ENCODE peak calls at places on chromosomes 3 and 15, in eight cellular contexts. H is Right ventricle myocardium superior; L is endothelial cell; V is psoas muscle; Y is fibroblast of lung; O is effector memory CD8-positive, alpha-beta T cell; N is hepatic stellate cell; K is GM13976. F is an unnamed sample.

GRCh38 chr3:168285506-168285905 is 189.8 kb upstream of the GOLIM4 start:
- DNase-seq in H (no peak), L (no peak), V (no peak), Y (no peak), O (no peak), N (no peak), K (no peak), F (no peak)

GRCh38 chr3:40970067-40970466 is 229.2 kb upstream of the CTNNB1 start:
- DNase-seq in H (no peak), L (no peak), V (no peak), Y (no peak), O (no peak), N (no peak), K (no peak), F (no peak)

GRCh38 chr3:54859204-54859603 is 68.7 kb downstream of the LRTM1 start:
- DNase-seq in H (no peak), L (no peak), V (no peak), Y (no peak), O (no peak), N (peak; percentile 35), K (no peak), F (no peak)

GRCh38 chr15:101124731-101125558 is 126.9 kb downstream of the CHSY1 start:
- DNase-seq in H (no peak), L (no peak), V (no peak), Y (peak; percentile 83), O (no peak), N (peak; percentile 43), K (no peak), F (peak; percentile 81)

GRCh38 chr15:47715856-47716445 is 1.4 kb upstream of the SEMA6D start:
- DNase-seq in H (peak; percentile 50), L (no peak), V (peak; percentile 45), Y (peak; percentile 88), O (no peak), N (no peak), K (no peak), F (no peak)

GRCh38 chr3:165254812-165255211 is 58.6 kb upstream of the SLITRK3 start:
- DNase-seq in H (no peak), L (peak; percentile 22), V (no peak), Y (peak; percentile 72), O (no peak), N (no peak), K (no peak), F (no peak)

GRCh38 chr3:125515421-125515820 is 4.6 kb downstream of the SNX4 start:
- DNase-seq in H (no peak), L (no peak), V (no peak), Y (no peak), O (no peak), N (no peak), K (no peak), F (no peak)

GRCh38 chr15:62854420-62855084 is 188.0 kb upstream of the TPM1 start:
- DNase-seq in H (no peak), L (no peak), V (no peak), Y (no peak), O (no peak), N (no peak), K (no peak), F (no peak)